ENCODE peak calls at places on chromosomes 12 and 14, in ten cellular contexts. One of them, this sample, is unnamed.

GRCh38 chr12:6821674-6822433 is at the start of gene GPR162:
- DNase-seq in left colon: peak; percentile 46
- DNase-seq in GM03348: peak; percentile 85
- DNase-seq in GM10248: no peak
- DNase-seq in hippocampal formation: peak; percentile 64
- DNase-seq in activated naive CD8-positive, alpha-beta T cell treated with anti-CD3 and anti-CD28 coated beads for 36 hours: peak; percentile 21
- DNase-seq in amygdala: no peak
- DNase-seq in heart left ventricle: peak; percentile 81
- DNase-seq in mucosa of gallbladder: no peak
- DNase-seq in astrocyte of the hippocampus: peak; percentile 79
- DNase-seq in this sample: no peak

GRCh38 chr12:95424271-95424994 is 49.5 kb upstream of the METAP2 start:
- DNase-seq in left colon: no peak
- DNase-seq in GM03348: no peak
- DNase-seq in GM10248: no peak
- DNase-seq in hippocampal formation: no peak
- DNase-seq in activated naive CD8-positive, alpha-beta T cell treated with anti-CD3 and anti-CD28 coated beads for 36 hours: no peak
- DNase-seq in amygdala: no peak
- DNase-seq in heart left ventricle: no peak
- DNase-seq in mucosa of gallbladder: peak; percentile 11
- DNase-seq in astrocyte of the hippocampus: peak; percentile 8
- DNase-seq in this sample: no peak

GRCh38 chr12:76032043-76032981 is 736 bp upstream of the PHLDA1 start:
- DNase-seq in left colon: peak; percentile 48
- DNase-seq in GM03348: peak; percentile 68
- DNase-seq in GM10248: peak; percentile 67
- DNase-seq in hippocampal formation: peak; percentile 22
- DNase-seq in activated naive CD8-positive, alpha-beta T cell treated with anti-CD3 and anti-CD28 coated beads for 36 hours: peak; percentile 58
- DNase-seq in amygdala: no peak
- DNase-seq in heart left ventricle: peak; percentile 73
- DNase-seq in mucosa of gallbladder: peak; percentile 31
- DNase-seq in astrocyte of the hippocampus: peak; percentile 78
- DNase-seq in this sample: peak; percentile 45

GRCh38 chr12:68122236-68122920 is 37.2 kb downstream of the IFNG start:
- DNase-seq in left colon: no peak
- DNase-seq in GM03348: no peak
- DNase-seq in GM10248: no peak
- DNase-seq in hippocampal formation: no peak
- DNase-seq in activated naive CD8-positive, alpha-beta T cell treated with anti-CD3 and anti-CD28 coated beads for 36 hours: no peak
- DNase-seq in amygdala: no peak
- DNase-seq in heart left ventricle: no peak
- DNase-seq in mucosa of gallbladder: no peak
- DNase-seq in astrocyte of the hippocampus: peak; percentile 36
- DNase-seq in this sample: no peak

GRCh38 chr12:132374821-132375445 is 45.5 kb upstream of the GALNT9 start:
- DNase-seq in left colon: no peak
- DNase-seq in GM03348: no peak
- DNase-seq in GM10248: no peak
- DNase-seq in hippocampal formation: no peak
- DNase-seq in activated naive CD8-positive, alpha-beta T cell treated with anti-CD3 and anti-CD28 coated beads for 36 hours: no peak
- DNase-seq in amygdala: no peak
- DNase-seq in heart left ventricle: no peak
- DNase-seq in mucosa of gallbladder: no peak
- DNase-seq in astrocyte of the hippocampus: no peak
- DNase-seq in this sample: no peak

GRCh38 chr14:103071544-103072251 is 12.3 kb upstream of the LBHD2 start:
- DNase-seq in left colon: no peak
- DNase-seq in GM03348: no peak
- DNase-seq in GM10248: no peak
- DNase-seq in hippocampal formation: no peak
- DNase-seq in activated naive CD8-positive, alpha-beta T cell treated with anti-CD3 and anti-CD28 coated beads for 36 hours: no peak
- DNase-seq in amygdala: no peak
- DNase-seq in heart left ventricle: peak; percentile 22
- DNase-seq in mucosa of gallbladder: no peak
- DNase-seq in astrocyte of the hippocampus: no peak
- DNase-seq in this sample: no peak

GRCh38 chr14:75041613-75042012 is 9.7 kb downstream of the MLH3 start:
- DNase-seq in left colon: no peak
- DNase-seq in GM03348: no peak
- DNase-seq in GM10248: no peak
- DNase-seq in hippocampal formation: no peak
- DNase-seq in activated naive CD8-positive, alpha-beta T cell treated with anti-CD3 and anti-CD28 coated beads for 36 hours: no peak
- DNase-seq in amygdala: no peak
- DNase-seq in heart left ventricle: no peak
- DNase-seq in mucosa of gallbladder: peak; percentile 35
- DNase-seq in astrocyte of the hippocampus: no peak
- DNase-seq in this sample: no peak

GRCh38 chr12:117695956-117696355 is 272.8 kb downstream of the KSR2 start:
- DNase-seq in left colon: peak; percentile 22
- DNase-seq in GM03348: no peak
- DNase-seq in GM10248: no peak
- DNase-seq in hippocampal formation: no peak
- DNase-seq in activated naive CD8-positive, alpha-beta T cell treated with anti-CD3 and anti-CD28 coated beads for 36 hours: no peak
- DNase-seq in amygdala: no peak
- DNase-seq in heart left ventricle: no peak
- DNase-seq in mucosa of gallbladder: no peak
- DNase-seq in astrocyte of the hippocampus: no peak
- DNase-seq in this sample: no peak

GRCh38 chr14:98234208-98234607 is 1037.8 kb downstream of the BCL11B start:
- DNase-seq in left colon: no peak
- DNase-seq in GM03348: no peak
- DNase-seq in GM10248: no peak
- DNase-seq in hippocampal formation: no peak
- DNase-seq in activated naive CD8-positive, alpha-beta T cell treated with anti-CD3 and anti-CD28 coated beads for 36 hours: no peak
- DNase-seq in amygdala: no peak
- DNase-seq in heart left ventricle: no peak
- DNase-seq in mucosa of gallbladder: no peak
- DNase-seq in astrocyte of the hippocampus: peak; percentile 35
- DNase-seq in this sample: no peak

GRCh38 chr12:57152408-57153038 is 5.1 kb upstream of the LRP1-AS start:
- DNase-seq in left colon: no peak
- DNase-seq in GM03348: peak; percentile 69
- DNase-seq in GM10248: no peak
- DNase-seq in hippocampal formation: no peak
- DNase-seq in activated naive CD8-positive, alpha-beta T cell treated with anti-CD3 and anti-CD28 coated beads for 36 hours: no peak
- DNase-seq in amygdala: no peak
- DNase-seq in heart left ventricle: peak; percentile 61
- DNase-seq in mucosa of gallbladder: peak; percentile 77
- DNase-seq in astrocyte of the hippocampus: peak; percentile 49
- DNase-seq in this sample: no peak

GRCh38 chr14:104297721-104298401 is 159.5 kb downstream of the KIF26A start:
- DNase-seq in left colon: no peak
- DNase-seq in GM03348: no peak
- DNase-seq in GM10248: no peak
- DNase-seq in hippocampal formation: no peak
- DNase-seq in activated naive CD8-positive, alpha-beta T cell treated with anti-CD3 and anti-CD28 coated beads for 36 hours: no peak
- DNase-seq in amygdala: no peak
- DNase-seq in heart left ventricle: peak; percentile 15
- DNase-seq in mucosa of gallbladder: no peak
- DNase-seq in astrocyte of the hippocampus: no peak
- DNase-seq in this sample: no peak

GRCh38 chr14:104866451-104867370 is 1.6 kb downstream of the CEP170B start:
- DNase-seq in left colon: no peak
- DNase-seq in GM03348: no peak
- DNase-seq in GM10248: no peak
- DNase-seq in hippocampal formation: no peak
- DNase-seq in activated naive CD8-positive, alpha-beta T cell treated with anti-CD3 and anti-CD28 coated beads for 36 hours: no peak
- DNase-seq in amygdala: no peak
- DNase-seq in heart left ventricle: peak; percentile 15
- DNase-seq in mucosa of gallbladder: no peak
- DNase-seq in astrocyte of the hippocampus: no peak
- DNase-seq in this sample: no peak

GRCh38 chr14:88198441-88198840 is 124.6 kb downstream of the KCNK10 start:
- DNase-seq in left colon: no peak
- DNase-seq in GM03348: no peak
- DNase-seq in GM10248: no peak
- DNase-seq in hippocampal formation: no peak
- DNase-seq in activated naive CD8-positive, alpha-beta T cell treated with anti-CD3 and anti-CD28 coated beads for 36 hours: no peak
- DNase-seq in amygdala: no peak
- DNase-seq in heart left ventricle: no peak
- DNase-seq in mucosa of gallbladder: no peak
- DNase-seq in astrocyte of the hippocampus: no peak
- DNase-seq in this sample: no peak

GRCh38 chr14:97217094-97217885 is 420.1 kb downstream of the VRK1 start:
- DNase-seq in left colon: no peak
- DNase-seq in GM03348: no peak
- DNase-seq in GM10248: no peak
- DNase-seq in hippocampal formation: no peak
- DNase-seq in activated naive CD8-positive, alpha-beta T cell treated with anti-CD3 and anti-CD28 coated beads for 36 hours: no peak
- DNase-seq in amygdala: no peak
- DNase-seq in heart left ventricle: no peak
- DNase-seq in mucosa of gallbladder: no peak
- DNase-seq in astrocyte of the hippocampus: no peak
- DNase-seq in this sample: no peak

GRCh38 chr12:4763549-4763948 is 43.3 kb downstream of the GALNT8 start:
- DNase-seq in left colon: peak; percentile 46
- DNase-seq in GM03348: no peak
- DNase-seq in GM10248: no peak
- DNase-seq in hippocampal formation: no peak
- DNase-seq in activated naive CD8-positive, alpha-beta T cell treated with anti-CD3 and anti-CD28 coated beads for 36 hours: no peak
- DNase-seq in amygdala: no peak
- DNase-seq in heart left ventricle: no peak
- DNase-seq in mucosa of gallbladder: no peak
- DNase-seq in astrocyte of the hippocampus: peak; percentile 7
- DNase-seq in this sample: no peak

GRCh38 chr12:84995646-84996045 is 40.4 kb downstream of the TSPAN19 start:
- DNase-seq in left colon: no peak
- DNase-seq in GM03348: no peak
- DNase-seq in GM10248: no peak
- DNase-seq in hippocampal formation: no peak
- DNase-seq in activated naive CD8-positive, alpha-beta T cell treated with anti-CD3 and anti-CD28 coated beads for 36 hours: no peak
- DNase-seq in amygdala: no peak
- DNase-seq in heart left ventricle: no peak
- DNase-seq in mucosa of gallbladder: no peak
- DNase-seq in astrocyte of the hippocampus: no peak
- DNase-seq in this sample: no peak

GRCh38 chr12:6226002-6226700 is 26.0 kb downstream of the CD9 start:
- DNase-seq in left colon: peak; percentile 57
- DNase-seq in GM03348: peak; percentile 48
- DNase-seq in GM10248: no peak
- DNase-seq in hippocampal formation: peak; percentile 77
- DNase-seq in activated naive CD8-positive, alpha-beta T cell treated with anti-CD3 and anti-CD28 coated beads for 36 hours: no peak
- DNase-seq in amygdala: no peak
- DNase-seq in heart left ventricle: peak; percentile 89
- DNase-seq in mucosa of gallbladder: peak; percentile 72
- DNase-seq in astrocyte of the hippocampus: peak; percentile 93
- DNase-seq in this sample: no peak

GRCh38 chr12:68030248-68030647 is 41.0 kb downstream of the IFNG-AS1 start:
- DNase-seq in left colon: no peak
- DNase-seq in GM03348: no peak
- DNase-seq in GM10248: no peak
- DNase-seq in hippocampal formation: no peak
- DNase-seq in activated naive CD8-positive, alpha-beta T cell treated with anti-CD3 and anti-CD28 coated beads for 36 hours: no peak
- DNase-seq in amygdala: no peak
- DNase-seq in heart left ventricle: no peak
- DNase-seq in mucosa of gallbladder: no peak
- DNase-seq in astrocyte of the hippocampus: no peak
- DNase-seq in this sample: no peak

GRCh38 chr14:52355526-52355925 is 41.4 kb downstream of the PTGER2 start:
- DNase-seq in left colon: no peak
- DNase-seq in GM03348: no peak
- DNase-seq in GM10248: no peak
- DNase-seq in hippocampal formation: no peak
- DNase-seq in activated naive CD8-positive, alpha-beta T cell treated with anti-CD3 and anti-CD28 coated beads for 36 hours: no peak
- DNase-seq in amygdala: no peak
- DNase-seq in heart left ventricle: no peak
- DNase-seq in mucosa of gallbladder: no peak
- DNase-seq in astrocyte of the hippocampus: no peak
- DNase-seq in this sample: no peak

GRCh38 chr12:49276304-49277290 is 11.7 kb downstream of the TUBA1C start:
- DNase-seq in left colon: no peak
- DNase-seq in GM03348: no peak
- DNase-seq in GM10248: no peak
- DNase-seq in hippocampal formation: no peak
- DNase-seq in activated naive CD8-positive, alpha-beta T cell treated with anti-CD3 and anti-CD28 coated beads for 36 hours: no peak
- DNase-seq in amygdala: no peak
- DNase-seq in heart left ventricle: no peak
- DNase-seq in mucosa of gallbladder: no peak
- DNase-seq in astrocyte of the hippocampus: no peak
- DNase-seq in this sample: no peak

GRCh38 chr12:45407188-45407850 is 191.4 kb downstream of the ANO6 start:
- DNase-seq in left colon: no peak
- DNase-seq in GM03348: no peak
- DNase-seq in GM10248: no peak
- DNase-seq in hippocampal formation: no peak
- DNase-seq in activated naive CD8-positive, alpha-beta T cell treated with anti-CD3 and anti-CD28 coated beads for 36 hours: no peak
- DNase-seq in amygdala: no peak
- DNase-seq in heart left ventricle: no peak
- DNase-seq in mucosa of gallbladder: no peak
- DNase-seq in astrocyte of the hippocampus: no peak
- DNase-seq in this sample: no peak

GRCh38 chr12:111196532-111196931 is 172.4 kb downstream of the PHETA1 start:
- DNase-seq in left colon: no peak
- DNase-seq in GM03348: no peak
- DNase-seq in GM10248: no peak
- DNase-seq in hippocampal formation: no peak
- DNase-seq in activated naive CD8-positive, alpha-beta T cell treated with anti-CD3 and anti-CD28 coated beads for 36 hours: no peak
- DNase-seq in amygdala: no peak
- DNase-seq in heart left ventricle: no peak
- DNase-seq in mucosa of gallbladder: no peak
- DNase-seq in astrocyte of the hippocampus: no peak
- DNase-seq in this sample: no peak

GRCh38 chr14:53663709-53664108 is 292.9 kb downstream of the BMP4 start:
- DNase-seq in left colon: peak; percentile 6
- DNase-seq in GM03348: peak; percentile 7
- DNase-seq in GM10248: no peak
- DNase-seq in hippocampal formation: peak; percentile 10
- DNase-seq in activated naive CD8-positive, alpha-beta T cell treated with anti-CD3 and anti-CD28 coated beads for 36 hours: no peak
- DNase-seq in amygdala: no peak
- DNase-seq in heart left ventricle: peak; percentile 40
- DNase-seq in mucosa of gallbladder: no peak
- DNase-seq in astrocyte of the hippocampus: peak; percentile 45
- DNase-seq in this sample: no peak

GRCh38 chr14:24367506-24368214 is at the start of gene NFATC4:
- DNase-seq in left colon: peak; percentile 78
- DNase-seq in GM03348: peak; percentile 96
- DNase-seq in GM10248: peak; percentile 82
- DNase-seq in hippocampal formation: no peak
- DNase-seq in activated naive CD8-positive, alpha-beta T cell treated with anti-CD3 and anti-CD28 coated beads for 36 hours: no peak
- DNase-seq in amygdala: no peak
- DNase-seq in heart left ventricle: peak; percentile 89
- DNase-seq in mucosa of gallbladder: peak; percentile 88
- DNase-seq in astrocyte of the hippocampus: peak; percentile 92
- DNase-seq in this sample: peak; percentile 70

GRCh38 chr12:47088021-47088944 is 8.5 kb upstream of the AMIGO2 start:
- DNase-seq in left colon: no peak
- DNase-seq in GM03348: no peak
- DNase-seq in GM10248: no peak
- DNase-seq in hippocampal formation: no peak
- DNase-seq in activated naive CD8-positive, alpha-beta T cell treated with anti-CD3 and anti-CD28 coated beads for 36 hours: no peak
- DNase-seq in amygdala: no peak
- DNase-seq in heart left ventricle: no peak
- DNase-seq in mucosa of gallbladder: no peak
- DNase-seq in astrocyte of the hippocampus: peak; percentile 38
- DNase-seq in this sample: no peak

GRCh38 chr14:100117647-100118376 is 41.6 kb downstream of the DEGS2 start:
- DNase-seq in left colon: peak; percentile 72
- DNase-seq in GM03348: no peak
- DNase-seq in GM10248: no peak
- DNase-seq in hippocampal formation: no peak
- DNase-seq in activated naive CD8-positive, alpha-beta T cell treated with anti-CD3 and anti-CD28 coated beads for 36 hours: no peak
- DNase-seq in amygdala: no peak
- DNase-seq in heart left ventricle: no peak
- DNase-seq in mucosa of gallbladder: no peak
- DNase-seq in astrocyte of the hippocampus: no peak
- DNase-seq in this sample: no peak

GRCh38 chr12:124518051-124518932 is 49.1 kb downstream of the NCOR2 start:
- DNase-seq in left colon: peak; percentile 98
- DNase-seq in GM03348: peak; percentile 97
- DNase-seq in GM10248: no peak
- DNase-seq in hippocampal formation: peak; percentile 97
- DNase-seq in activated naive CD8-positive, alpha-beta T cell treated with anti-CD3 and anti-CD28 coated beads for 36 hours: no peak
- DNase-seq in amygdala: peak; percentile 91
- DNase-seq in heart left ventricle: peak; percentile 99
- DNase-seq in mucosa of gallbladder: peak; percentile 99
- DNase-seq in astrocyte of the hippocampus: peak; percentile 99
- DNase-seq in this sample: peak; percentile 89

GRCh38 chr14:79280400-79280670 is 931.0 kb downstream of the DIO2 start:
- DNase-seq in left colon: no peak
- DNase-seq in GM03348: no peak
- DNase-seq in GM10248: no peak
- DNase-seq in hippocampal formation: no peak
- DNase-seq in activated naive CD8-positive, alpha-beta T cell treated with anti-CD3 and anti-CD28 coated beads for 36 hours: no peak
- DNase-seq in amygdala: no peak
- DNase-seq in heart left ventricle: no peak
- DNase-seq in mucosa of gallbladder: no peak
- DNase-seq in astrocyte of the hippocampus: no peak
- DNase-seq in this sample: no peak